ENCODE peak calls at places on chromosomes 12 and 14, in five cellular contexts. One of them, this sample, is unnamed.
A peak's percentile ranks its signal among the peaks of the same experiment; 100 is the strongest.

GRCh38 chr12:86712425-86712843 is 456.2 kb upstream of the MGAT4C start:
- DNase-seq in psoas muscle: no peak
- DNase-seq in pancreas: no peak
- DNase-seq in cardiac muscle cell: peak; percentile 98
- DNase-seq in esophagus muscularis mucosa: no peak
- DNase-seq in this sample: no peak

GRCh38 chr14:57492859-57493258 is 798 bp downstream of the CCDC198 start:
- DNase-seq in psoas muscle: no peak
- DNase-seq in esophagus muscularis mucosa: no peak
- DNase-seq in cardiac muscle cell: peak; percentile 20
- DNase-seq in pancreas: no peak
- DNase-seq in this sample: no peak

GRCh38 chr12:91920276-91920675 is 225.4 kb downstream of the BTG1 start:
- DNase-seq in pancreas: no peak
- DNase-seq in cardiac muscle cell: peak; percentile 31
- DNase-seq in esophagus muscularis mucosa: no peak
- DNase-seq in psoas muscle: no peak
- DNase-seq in this sample: no peak

GRCh38 chr14:104282332-104283196 is 144.2 kb downstream of the KIF26A start:
- DNase-seq in esophagus muscularis mucosa: no peak
- DNase-seq in cardiac muscle cell: no peak
- DNase-seq in psoas muscle: peak; percentile 4
- DNase-seq in pancreas: peak; percentile 54
- DNase-seq in this sample: peak; percentile 8

GRCh38 chr12:7129647-7130536 is at the start of gene CLSTN3:
- DNase-seq in cardiac muscle cell: peak; percentile 83
- DNase-seq in psoas muscle: peak; percentile 87
- DNase-seq in esophagus muscularis mucosa: peak; percentile 97
- DNase-seq in pancreas: peak; percentile 90
- DNase-seq in this sample: peak; percentile 80

GRCh38 chr12:95337176-95337575 is 119.6 kb downstream of the VEZT start:
- DNase-seq in psoas muscle: no peak
- DNase-seq in cardiac muscle cell: peak; percentile 67
- DNase-seq in pancreas: no peak
- DNase-seq in esophagus muscularis mucosa: no peak
- DNase-seq in this sample: no peak

GRCh38 chr12:106307176-106307575 is 4.6 kb downstream of the TCP11L2 start:
- DNase-seq in cardiac muscle cell: no peak
- DNase-seq in esophagus muscularis mucosa: no peak
- DNase-seq in psoas muscle: no peak
- DNase-seq in pancreas: no peak
- DNase-seq in this sample: no peak

GRCh38 chr12:96497800-96498199 is 8.4 kb downstream of the CFAP54 start:
- DNase-seq in pancreas: no peak
- DNase-seq in psoas muscle: no peak
- DNase-seq in esophagus muscularis mucosa: no peak
- DNase-seq in cardiac muscle cell: peak; percentile 37
- DNase-seq in this sample: no peak

GRCh38 chr12:42525444-42525843 is 64.1 kb downstream of the PRICKLE1 start:
- DNase-seq in psoas muscle: no peak
- DNase-seq in pancreas: no peak
- DNase-seq in cardiac muscle cell: no peak
- DNase-seq in esophagus muscularis mucosa: no peak
- DNase-seq in this sample: no peak

GRCh38 chr14:61343471-61343870 is 22.1 kb downstream of the PRKCH start:
- DNase-seq in psoas muscle: no peak
- DNase-seq in cardiac muscle cell: peak; percentile 34
- DNase-seq in esophagus muscularis mucosa: no peak
- DNase-seq in pancreas: no peak
- DNase-seq in this sample: no peak

GRCh38 chr14:61342941-61343340 is 21.6 kb downstream of the PRKCH start:
- DNase-seq in psoas muscle: no peak
- DNase-seq in cardiac muscle cell: no peak
- DNase-seq in esophagus muscularis mucosa: no peak
- DNase-seq in pancreas: no peak
- DNase-seq in this sample: no peak

GRCh38 chr14:61345144-61345482 is 23.7 kb downstream of the PRKCH start:
- DNase-seq in esophagus muscularis mucosa: no peak
- DNase-seq in psoas muscle: no peak
- DNase-seq in cardiac muscle cell: no peak
- DNase-seq in pancreas: no peak
- DNase-seq in this sample: no peak

GRCh38 chr14:61344437-61345143 is 23.2 kb downstream of the PRKCH start:
- DNase-seq in esophagus muscularis mucosa: no peak
- DNase-seq in cardiac muscle cell: no peak
- DNase-seq in pancreas: no peak
- DNase-seq in psoas muscle: no peak
- DNase-seq in this sample: no peak

DNA sequence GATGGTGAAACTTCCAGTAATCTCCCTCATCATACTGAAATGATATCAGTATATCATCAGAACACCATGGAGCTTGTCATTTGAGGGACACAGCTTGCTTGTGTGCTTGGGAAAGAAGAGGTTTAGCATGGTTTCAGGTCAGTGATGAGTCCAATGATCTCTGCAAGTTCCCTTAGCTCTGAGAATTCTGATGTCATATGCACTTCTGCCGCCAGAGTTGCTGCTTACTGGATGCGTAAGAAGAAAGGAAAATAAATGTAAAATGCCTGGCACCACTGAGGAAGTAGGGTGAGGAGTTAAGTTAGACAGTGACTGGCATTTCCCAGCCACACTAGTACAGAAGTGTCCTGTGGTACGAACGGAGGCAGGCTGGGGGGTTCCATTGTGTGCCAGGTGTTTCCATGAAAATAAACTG is 22.6 kb downstream of the PRKCH start:
- DNase-seq in psoas muscle: no peak
- DNase-seq in cardiac muscle cell: no peak
- DNase-seq in pancreas: no peak
- DNase-seq in esophagus muscularis mucosa: no peak
- DNase-seq in this sample: no peak
- H3K4me1 ChIP-seq in psoas muscle: peaks cover 26% of the 10 kb centered on the region
- H3K4me1 ChIP-seq in cardiac muscle cell: peaks cover 69% of the 10 kb centered on the region
- H3K4me1 ChIP-seq in pancreas: no peaks in the 10 kb centered on the region
- H3K4me1 ChIP-seq in esophagus muscularis mucosa: peaks cover 56% of the 10 kb centered on the region
- H3K4me1 ChIP-seq in this sample: peaks cover 86% of the 10 kb centered on the region

GRCh38 chr12:104297477-104298113 is 5.9 kb upstream of the EID3 start:
- DNase-seq in psoas muscle: no peak
- DNase-seq in cardiac muscle cell: no peak
- DNase-seq in pancreas: no peak
- DNase-seq in esophagus muscularis mucosa: no peak
- DNase-seq in this sample: no peak
- H3K4me1 ChIP-seq in psoas muscle: peaks cover 71% of the 10 kb centered on the region
- H3K4me1 ChIP-seq in cardiac muscle cell: no peaks in the 10 kb centered on the region
- H3K4me1 ChIP-seq in pancreas: no peaks in the 10 kb centered on the region
- H3K4me1 ChIP-seq in esophagus muscularis mucosa: peaks cover 94% of the 10 kb centered on the region
- H3K4me1 ChIP-seq in this sample: peaks cover 52% of the 10 kb centered on the region

GRCh38 chr14:68519788-68520187 is 273.1 kb downstream of the ZFP36L1 start:
- DNase-seq in psoas muscle: no peak
- DNase-seq in pancreas: no peak
- DNase-seq in cardiac muscle cell: no peak
- DNase-seq in esophagus muscularis mucosa: no peak
- DNase-seq in this sample: no peak
- H3K4me1 ChIP-seq in psoas muscle: peaks cover 25% of the 10 kb centered on the region
- H3K4me1 ChIP-seq in pancreas: peaks cover 42% of the 10 kb centered on the region
- H3K4me1 ChIP-seq in cardiac muscle cell: peaks cover 12% of the 10 kb centered on the region
- H3K4me1 ChIP-seq in esophagus muscularis mucosa: peaks cover 78% of the 10 kb centered on the region
- H3K4me1 ChIP-seq in this sample: peaks cover 51% of the 10 kb centered on the region

GRCh38 chr12:116136340-116136739 is 141.2 kb downstream of the MED13L start:
- DNase-seq in psoas muscle: no peak
- DNase-seq in pancreas: no peak
- DNase-seq in esophagus muscularis mucosa: no peak
- DNase-seq in cardiac muscle cell: peak; percentile 69
- DNase-seq in this sample: no peak
- H3K4me1 ChIP-seq in psoas muscle: peaks cover 62% of the 10 kb centered on the region
- H3K4me1 ChIP-seq in pancreas: peaks cover 10% of the 10 kb centered on the region
- H3K4me1 ChIP-seq in esophagus muscularis mucosa: peaks cover 84% of the 10 kb centered on the region
- H3K4me1 ChIP-seq in cardiac muscle cell: peaks cover 30% of the 10 kb centered on the region
- H3K4me1 ChIP-seq in this sample: peaks cover 65% of the 10 kb centered on the region

GRCh38 chr12:122096591-122097149 is 18.1 kb downstream of the MLXIP start:
- DNase-seq in cardiac muscle cell: peak; percentile 80
- DNase-seq in psoas muscle: peak; percentile 66
- DNase-seq in pancreas: no peak
- DNase-seq in esophagus muscularis mucosa: no peak
- DNase-seq in this sample: no peak
- H3K4me1 ChIP-seq in cardiac muscle cell: peaks cover 18% of the 10 kb centered on the region
- H3K4me1 ChIP-seq in psoas muscle: peaks cover 72% of the 10 kb centered on the region
- H3K4me1 ChIP-seq in pancreas: peaks cover 62% of the 10 kb centered on the region
- H3K4me1 ChIP-seq in esophagus muscularis mucosa: peaks cover 97% of the 10 kb centered on the region
- H3K4me1 ChIP-seq in this sample: peaks cover 68% of the 10 kb centered on the region

DNA sequence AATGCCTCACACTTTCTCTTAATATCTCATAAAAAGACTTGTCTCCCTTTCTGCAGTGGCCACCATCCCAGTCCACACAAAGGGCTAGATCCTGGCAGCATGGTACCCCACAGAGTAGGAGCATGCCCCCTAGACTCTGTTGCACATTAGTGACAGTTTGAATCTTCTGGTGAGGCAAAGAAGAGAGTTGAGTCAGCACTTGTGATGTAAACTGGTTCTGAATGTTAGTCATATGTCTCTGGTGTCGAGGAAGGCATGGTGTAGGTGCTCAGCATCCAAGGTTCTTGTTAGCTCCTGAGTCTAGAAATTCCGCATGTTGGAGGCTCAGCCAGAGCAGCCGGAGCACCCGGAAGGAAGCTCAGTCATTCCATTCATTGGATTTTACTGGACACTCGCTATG is 9.8 kb downstream of the TTC9 start:
- DNase-seq in esophagus muscularis mucosa: no peak
- DNase-seq in pancreas: no peak
- DNase-seq in psoas muscle: no peak
- DNase-seq in cardiac muscle cell: no peak
- DNase-seq in this sample: no peak
- H3K4me1 ChIP-seq in esophagus muscularis mucosa: no peaks in the 10 kb centered on the region
- H3K4me1 ChIP-seq in pancreas: no peaks in the 10 kb centered on the region
- H3K4me1 ChIP-seq in psoas muscle: no peaks in the 10 kb centered on the region
- H3K4me1 ChIP-seq in cardiac muscle cell: no peaks in the 10 kb centered on the region
- H3K4me1 ChIP-seq in this sample: no peaks in the 10 kb centered on the region

DNA sequence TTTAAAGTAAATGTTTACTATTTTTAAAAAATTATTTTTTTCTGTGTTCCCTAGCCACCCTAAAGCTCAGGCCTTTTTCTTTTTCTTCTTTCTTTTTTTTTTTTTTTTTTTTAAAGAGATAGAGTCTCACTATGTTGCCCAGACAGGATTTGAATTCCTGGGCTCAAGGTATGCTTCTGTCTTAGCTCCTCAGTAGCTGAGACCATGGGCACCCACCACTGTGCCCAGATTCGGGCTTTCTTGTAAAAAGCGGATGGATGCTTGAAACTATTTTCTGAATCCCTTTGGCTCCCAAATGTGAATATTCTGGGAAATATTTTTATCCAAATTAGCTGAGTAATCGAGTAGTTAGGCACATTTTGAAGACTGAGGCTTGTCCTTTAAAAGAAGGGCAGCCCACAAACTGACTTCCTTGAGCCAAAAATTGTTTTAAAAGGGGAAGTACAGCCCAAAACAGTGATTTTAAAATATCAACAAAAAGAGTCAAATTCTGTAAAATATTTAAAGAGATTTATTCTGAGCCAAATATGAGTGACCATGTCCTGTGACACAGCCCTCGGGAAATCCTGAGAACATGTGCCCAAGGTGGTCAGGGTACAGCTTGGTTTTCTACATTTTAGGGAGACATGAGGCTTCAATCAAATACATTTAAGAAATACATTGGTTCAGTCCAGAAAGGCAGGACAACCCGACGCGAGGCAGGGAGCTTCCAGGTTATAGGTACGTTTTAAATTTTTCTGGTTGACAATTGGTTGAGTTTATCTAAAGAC is 28.8 kb upstream of the HIGD1C start:
- DNase-seq in psoas muscle: no peak
- DNase-seq in pancreas: no peak
- DNase-seq in esophagus muscularis mucosa: no peak
- DNase-seq in cardiac muscle cell: no peak
- DNase-seq in this sample: no peak
- H3K4me1 ChIP-seq in psoas muscle: peaks cover 43% of the 10 kb centered on the region
- H3K4me1 ChIP-seq in pancreas: peaks cover 3% of the 10 kb centered on the region
- H3K4me1 ChIP-seq in esophagus muscularis mucosa: peaks cover 41% of the 10 kb centered on the region
- H3K4me1 ChIP-seq in cardiac muscle cell: peaks cover 46% of the 10 kb centered on the region
- H3K4me1 ChIP-seq in this sample: peaks cover 33% of the 10 kb centered on the region